ENCODE peak calls at places on chromosomes 16 and 17, in seven cellular contexts. Z is H9, S is sigmoid colon, T is mucosa of descending colon, N is GM10248, C is CD14-positive monocyte, M is endothelial cell. U is an unnamed sample.

GRCh38 chr17:31413871-31414589 is 22.6 kb downstream of the RAB11FIP4 start:
- DNase-seq in T (no peak), Z (no peak), M (no peak), N (no peak), S (peak; percentile 56), C (no peak), U (no peak)

GRCh38 chr16:25608002-25608401 is 83.8 kb upstream of the HS3ST4 start:
- DNase-seq in M (no peak), S (no peak), C (no peak), Z (no peak), N (no peak), T (no peak), U (no peak)

GRCh38 chr16:76577003-76577402 is 299.8 kb downstream of the CNTNAP4 start:
- DNase-seq in M (no peak), S (no peak), N (peak; percentile 43), C (no peak), T (no peak), Z (no peak), U (no peak)

GRCh38 chr17:45234641-45235040 is 13.0 kb downstream of the FMNL1 start:
- DNase-seq in S (no peak), Z (peak; percentile 89), C (no peak), T (no peak), M (no peak), N (peak; percentile 60), U (no peak)

GRCh38 chr17:28008526-28008925 is 34.0 kb upstream of the NLK start:
- DNase-seq in Z (peak; percentile 86), C (no peak), M (peak; percentile 76), T (peak; percentile 50), S (no peak), N (no peak), U (no peak)

GRCh38 chr17:4536742-4537411 is 18.3 kb downstream of the MYBBP1A start:
- DNase-seq in N (no peak), C (no peak), Z (no peak), M (no peak), T (no peak), S (no peak), U (no peak)

GRCh38 chr17:77796201-77796860 is 162.2 kb upstream of the TNRC6C start:
- DNase-seq in T (no peak), N (no peak), S (peak; percentile 61), M (no peak), C (peak; percentile 15), Z (no peak), U (no peak)

GRCh38 chr16:26816885-26817571 is 249.7 kb upstream of the C16orf82 start:
- DNase-seq in N (no peak), T (no peak), C (no peak), M (no peak), S (no peak), Z (no peak), U (no peak)

GRCh38 chr17:19299866-19300265 is 62.7 kb downstream of the B9D1 start:
- DNase-seq in C (no peak), Z (no peak), S (no peak), N (no peak), T (no peak), M (no peak), U (no peak)

GRCh38 chr17:60157487-60158040 is 7.8 kb downstream of the CA4 start:
- DNase-seq in C (no peak), Z (peak; percentile 46), S (no peak), M (no peak), N (no peak), T (peak; percentile 22), U (no peak)

GRCh38 chr17:27635275-27635823 is 4.4 kb downstream of the LGALS9 start:
- DNase-seq in M (no peak), Z (no peak), S (no peak), N (peak; percentile 55), C (peak; percentile 75), T (peak; percentile 34), U (no peak)

GRCh38 chr16:48272837-48273421 is 25.6 kb upstream of the ABCC11 start:
- DNase-seq in T (no peak), M (no peak), C (no peak), N (no peak), S (no peak), Z (no peak), U (no peak)

GRCh38 chr16:35391328-35391727 is 1931.9 kb downstream of the TP53TG3F start:
- DNase-seq in S (no peak), M (no peak), Z (peak; percentile 30), C (no peak), T (no peak), N (no peak), U (no peak)

GRCh38 chr16:69465083-69465721 is 40.8 kb downstream of the CYB5B start:
- DNase-seq in Z (no peak), M (no peak), C (no peak), N (peak; percentile 41), S (no peak), T (peak; percentile 36), U (peak; percentile 31)

DNA sequence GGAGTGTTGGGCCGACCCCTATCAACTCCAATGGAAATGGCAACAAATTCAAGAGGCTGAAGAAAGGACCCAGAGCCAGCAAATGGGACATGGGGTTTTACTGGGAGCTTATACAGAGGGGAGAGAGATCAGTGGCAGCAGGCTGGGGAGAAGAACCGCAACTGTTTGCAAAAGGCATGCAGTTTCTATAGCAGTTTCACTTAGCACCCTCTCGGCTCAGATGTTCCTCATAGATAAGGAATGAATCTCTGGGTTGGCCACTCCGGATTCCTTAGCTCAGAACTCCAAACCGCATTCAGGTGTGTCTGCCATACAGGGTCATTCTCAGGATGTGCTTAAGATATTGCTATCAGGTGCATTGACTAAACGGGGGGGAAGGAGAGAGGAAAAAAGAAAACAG is 71.1 kb upstream of the RPL38 start:
- DNase-seq in S (no peak), T (no peak), Z (peak; percentile 19), C (no peak), N (no peak), M (no peak), U (no peak)
- TF ChIP-seq CTCF in S (no peak), T (no peak), Z (no peak), C (no peak), N (no peak), M (no peak), U (no peak)

DNA sequence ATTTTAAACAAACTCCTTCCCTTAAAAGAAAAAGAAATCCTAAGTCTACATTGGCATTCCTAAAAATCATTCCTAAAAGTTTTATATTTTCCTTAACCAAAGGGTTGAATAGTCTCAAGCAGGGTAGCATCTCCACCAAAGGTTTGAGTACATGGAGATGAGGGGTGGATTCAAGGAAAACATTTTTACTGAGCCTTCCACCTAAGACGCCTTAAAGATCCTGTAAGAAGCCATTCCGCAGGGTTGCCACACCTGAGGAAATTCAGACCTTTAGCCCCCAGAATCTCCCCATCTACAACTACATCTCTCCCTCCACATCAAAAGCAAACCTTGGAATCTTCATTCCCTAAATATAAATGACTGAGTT is 7.7 kb upstream of the AKTIP start:
- DNase-seq in S (no peak), Z (no peak), M (no peak), T (no peak), C (no peak), N (no peak), U (no peak)
- TF ChIP-seq CTCF in S (no peak), Z (peak; percentile 4), M (no peak), T (no peak), C (peak; percentile 63), N (no peak), U (peak; percentile 37)

DNA sequence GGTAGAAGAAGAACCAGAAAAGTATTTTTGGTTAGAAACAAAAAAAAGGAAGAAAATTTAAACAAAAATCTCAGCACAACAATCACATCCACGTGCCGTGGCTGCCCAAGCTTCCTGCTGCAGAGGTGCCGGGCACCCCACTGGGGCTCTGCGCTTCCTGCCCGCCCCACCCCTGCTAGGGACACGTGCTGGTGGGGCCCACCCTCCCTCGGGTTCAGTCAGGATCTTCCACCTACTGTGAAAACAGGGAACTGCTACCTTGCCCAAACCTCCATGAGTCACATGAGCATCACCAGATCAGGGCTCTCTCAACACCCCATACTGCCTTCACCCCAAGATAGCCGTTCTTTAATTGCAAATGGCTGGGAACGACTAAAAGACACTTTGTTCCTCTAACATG is 24.4 kb upstream of the CYTH1 start:
- DNase-seq in T (no peak), C (peak; percentile 91), M (no peak), Z (no peak), S (no peak), N (no peak), U (no peak)
- TF ChIP-seq CTCF in T (no peak), C (peak; percentile 42), M (no peak), Z (no peak), S (no peak), N (no peak), U (no peak)

GRCh38 chr16:15466131-15466530 is 31.7 kb downstream of the BMERB1 start:
- DNase-seq in S (no peak), T (no peak), C (no peak), N (no peak), M (no peak), Z (no peak), U (no peak)

GRCh38 chr16:15464401-15465186 is 30.2 kb downstream of the BMERB1 start:
- DNase-seq in Z (no peak), S (no peak), M (no peak), T (no peak), C (no peak), N (no peak), U (no peak)

GRCh38 chr16:15461376-15461775 is 27.0 kb downstream of the BMERB1 start:
- DNase-seq in N (no peak), C (no peak), T (no peak), Z (no peak), S (no peak), M (no peak), U (no peak)

GRCh38 chr16:15466886-15467781 is 32.7 kb downstream of the BMERB1 start:
- DNase-seq in N (no peak), S (no peak), M (no peak), Z (no peak), C (no peak), T (no peak), U (no peak)
- TF ChIP-seq CTCF in N (no peak), S (no peak), M (no peak), Z (no peak), C (peak; percentile 31), T (no peak), U (no peak)

DNA sequence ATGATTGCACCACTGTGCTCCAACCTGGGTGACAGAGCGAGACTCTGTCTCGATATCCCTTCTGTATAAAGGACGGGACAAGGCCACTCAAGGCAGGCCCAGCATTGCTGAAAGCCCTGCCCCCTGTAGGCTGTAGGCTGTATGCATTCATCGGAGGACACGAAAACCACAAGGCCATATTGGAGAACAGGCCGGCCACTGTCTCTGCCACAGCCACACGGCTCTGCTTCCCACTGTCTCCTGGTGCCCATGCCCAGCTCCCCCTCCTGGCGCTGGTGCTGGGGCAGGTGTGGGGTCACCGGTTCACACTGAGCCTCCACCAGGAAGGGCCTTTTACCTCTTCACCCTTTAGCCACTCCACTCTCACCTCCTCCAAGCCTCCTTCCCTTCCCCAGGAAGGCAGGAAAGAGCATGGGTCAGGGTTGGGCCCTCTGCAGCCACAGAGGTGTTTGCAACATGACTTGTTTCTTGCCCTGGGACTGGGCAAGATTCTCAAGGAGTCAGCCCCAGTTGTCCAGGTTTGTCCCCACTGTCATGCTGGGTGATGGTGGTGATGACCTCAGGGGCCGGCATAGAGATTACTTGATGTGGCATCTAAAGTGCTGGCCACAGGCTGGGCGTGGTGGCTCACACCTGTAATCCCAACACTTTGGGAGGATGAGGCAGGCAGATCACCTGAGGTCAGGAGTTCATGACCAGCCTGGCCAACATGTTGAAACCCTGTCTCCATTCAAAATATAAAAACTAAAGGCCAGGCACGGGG is 5.3 kb upstream of the NTN3 start:
- DNase-seq in T (no peak), Z (peak; percentile 66), C (no peak), N (no peak), S (no peak), M (no peak), U (no peak)
- TF ChIP-seq CTCF in T (no peak), Z (peak; percentile 66), C (peak; percentile 32), N (peak; percentile 28), S (no peak), M (peak; percentile 27), U (no peak)

GRCh38 chr17:50133028-50133768 is 3.2 kb upstream of the SAMD14 start:
- DNase-seq in T (no peak), N (no peak), S (no peak), Z (peak; percentile 85), C (no peak), M (no peak), U (no peak)
- TF ChIP-seq CTCF in T (no peak), N (no peak), S (no peak), Z (no peak), C (no peak), M (no peak), U (no peak)